ENCODE peak calls at places on chromosomes 4 and X, in six cellular contexts. O is body of pancreas, K is GM23338, T is astrocyte of the spinal cord, B is ovary, Y is AG04450. Z is an unnamed sample.

GRCh38 chr4:126465341-126465740 is 1150.6 kb downstream of the FAT4 start:
- DNase-seq in O (no peak), Y (no peak), T (no peak), B (no peak), K (no peak), Z (no peak)

GRCh38 chr4:186724048-186724860 is 598 bp upstream of the FAT1 start:
- DNase-seq in K (peak), Y (no peak), T (peak), O (peak), B (peak), Z (no peak)

GRCh38 chrX:45515262-45516215 is 314.9 kb upstream of the DIPK2B start:
- DNase-seq in T (peak), Y (peak), K (peak), B (peak), O (peak), Z (no peak)

GRCh38 chr4:37666625-37667071 is 19.5 kb downstream of the RELL1 start:
- DNase-seq in O (no peak), Y (peak), T (peak), K (peak), B (no peak), Z (no peak)

GRCh38 chr4:168723020-168723419 is 226.2 kb downstream of the PALLD start:
- DNase-seq in K (no peak), T (peak), Y (no peak), O (no peak), B (no peak), Z (no peak)

GRCh38 chr4:182819751-182820150 is 97.4 kb downstream of the DCTD start:
- DNase-seq in Y (no peak), B (no peak), K (no peak), O (no peak), T (no peak), Z (no peak)

GRCh38 chr4:34633216-34633615 is 1611.1 kb downstream of the ARAP2 start:
- DNase-seq in Y (no peak), O (no peak), K (no peak), T (peak), B (no peak), Z (no peak)

GRCh38 chr4:82810171-82810570 is 11.6 kb upstream of the SCD5 start:
- DNase-seq in B (no peak), T (no peak), Y (no peak), O (no peak), K (no peak), Z (no peak)

GRCh38 chrX:44474410-44474809 is 68.2 kb downstream of the FUNDC1 start:
- DNase-seq in K (no peak), T (no peak), Y (no peak), B (no peak), O (no peak), Z (no peak)

GRCh38 chr4:8516061-8516573 is 64.1 kb upstream of the GPR78 start:
- DNase-seq in K (no peak), T (no peak), Y (no peak), O (no peak), B (no peak), Z (no peak)

GRCh38 chrX:151702741-151703352 is 7.6 kb downstream of the PRRG3 start:
- DNase-seq in Y (no peak), T (no peak), O (peak), K (no peak), B (no peak), Z (no peak)

GRCh38 chr4:140943887-140944515 is 187.8 kb upstream of the TBC1D9 start:
- DNase-seq in B (no peak), K (no peak), O (no peak), T (peak), Y (no peak), Z (no peak)

GRCh38 chrX:150533863-150534262 is 34.6 kb upstream of the MTM1 start:
- DNase-seq in B (no peak), K (no peak), T (no peak), Y (no peak), O (no peak), Z (no peak)

GRCh38 chrX:12118134-12118533 is 20.1 kb upstream of the FRMPD4 start:
- DNase-seq in B (no peak), O (no peak), K (no peak), T (no peak), Y (no peak), Z (no peak)

GRCh38 chrX:150982235-150982785 is 825 bp upstream of the HMGB3 start:
- DNase-seq in Y (no peak), O (no peak), T (no peak), K (peak), B (no peak), Z (no peak)

GRCh38 chr4:762211-763190 is 56.9 kb downstream of the PCGF3 start:
- DNase-seq in K (no peak), O (no peak), T (peak), B (no peak), Y (no peak), Z (no peak)

GRCh38 chr4:4780634-4781287 is 78.7 kb upstream of the MSX1 start:
- DNase-seq in Y (peak), B (no peak), O (no peak), K (no peak), T (peak), Z (no peak)

GRCh38 chr4:14368391-14368790 is 633.9 kb upstream of the CPEB2 start:
- DNase-seq in K (no peak), O (no peak), T (no peak), Y (no peak), B (no peak), Z (no peak)

GRCh38 chrX:97876697-97877407 is 993.1 kb downstream of the RPA4 start:
- DNase-seq in O (no peak), Y (no peak), T (no peak), B (no peak), K (no peak), Z (no peak)

GRCh38 chr4:47122592-47123291 is 91.4 kb downstream of the GABRB1 start:
- DNase-seq in B (no peak), Y (peak), T (peak), K (peak), O (peak), Z (peak)

GRCh38 chr4:165343353-165344191 is 16.1 kb downstream of the MSMO1 start:
- DNase-seq in T (peak), Y (no peak), B (no peak), O (no peak), K (peak), Z (no peak)

GRCh38 chrX:56733459-56734046 is 4.5 kb downstream of the NBDY start:
- DNase-seq in Y (peak), O (peak), K (peak), B (peak), T (peak), Z (no peak)

GRCh38 chr4:3823496-3824341 is 57.5 kb downstream of the ADRA2C start:
- DNase-seq in Y (no peak), O (no peak), T (no peak), B (no peak), K (no peak), Z (no peak)

GRCh38 chr4:142282870-142283431 is 563.1 kb downstream of the INPP4B start:
- DNase-seq in K (peak), B (no peak), T (peak), Y (no peak), O (no peak), Z (no peak)

GRCh38 chr4:127049506-127049905 is 583.3 kb upstream of the INTU start:
- DNase-seq in T (no peak), Y (no peak), O (no peak), K (no peak), B (no peak), Z (no peak)

GRCh38 chrX:39242187-39242586 is 440.9 kb downstream of the MID1IP1 start:
- DNase-seq in Y (no peak), T (no peak), K (peak), O (peak), B (no peak), Z (no peak)

GRCh38 chrX:129654652-129655546 is at the start of gene APLN:
- DNase-seq in K (peak), Y (no peak), B (peak), O (no peak), T (peak), Z (no peak)

GRCh38 chr4:169768385-169768784 is 10.6 kb upstream of the HPF1 start:
- DNase-seq in B (no peak), O (no peak), Y (no peak), K (no peak), T (no peak), Z (no peak)

GRCh38 chr4:169774466-169775445 is 17.0 kb upstream of the HPF1 start:
- DNase-seq in K (peak), Y (no peak), B (no peak), T (peak), O (no peak), Z (peak)

GRCh38 chr4:169773889-169774288 is 16.1 kb upstream of the HPF1 start:
- DNase-seq in Y (no peak), K (no peak), O (no peak), B (no peak), T (no peak), Z (no peak)

GRCh38 chr4:169766741-169767140 is 9.0 kb upstream of the HPF1 start:
- DNase-seq in T (no peak), K (no peak), O (no peak), B (no peak), Y (no peak), Z (no peak)

DNA sequence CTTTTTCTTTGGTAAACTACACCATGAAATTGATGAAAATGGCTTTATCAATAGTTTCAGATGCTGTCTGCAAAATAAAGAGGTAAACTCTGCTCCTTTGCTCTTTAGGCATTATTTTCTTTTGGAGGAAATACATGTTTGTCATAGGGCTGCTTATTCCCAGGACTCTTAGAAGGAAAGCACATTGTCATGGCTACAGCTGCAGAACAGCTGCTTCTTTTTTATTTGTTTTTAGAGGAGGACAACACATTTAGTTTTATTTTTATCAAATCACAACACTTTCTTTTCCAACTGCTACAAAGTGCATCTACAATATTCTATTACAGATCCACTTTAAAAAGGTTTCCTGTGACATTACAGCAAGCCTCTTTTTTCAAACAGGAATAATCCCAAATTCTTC is 12.7 kb upstream of the HPF1 start:
- DNase-seq in B (no peak), T (no peak), O (no peak), K (no peak), Y (no peak), Z (no peak)
- TF ChIP-seq CTCF in B (no peak), T (no peak), O (no peak), K (no peak), Y (no peak), Z (no peak)

DNA sequence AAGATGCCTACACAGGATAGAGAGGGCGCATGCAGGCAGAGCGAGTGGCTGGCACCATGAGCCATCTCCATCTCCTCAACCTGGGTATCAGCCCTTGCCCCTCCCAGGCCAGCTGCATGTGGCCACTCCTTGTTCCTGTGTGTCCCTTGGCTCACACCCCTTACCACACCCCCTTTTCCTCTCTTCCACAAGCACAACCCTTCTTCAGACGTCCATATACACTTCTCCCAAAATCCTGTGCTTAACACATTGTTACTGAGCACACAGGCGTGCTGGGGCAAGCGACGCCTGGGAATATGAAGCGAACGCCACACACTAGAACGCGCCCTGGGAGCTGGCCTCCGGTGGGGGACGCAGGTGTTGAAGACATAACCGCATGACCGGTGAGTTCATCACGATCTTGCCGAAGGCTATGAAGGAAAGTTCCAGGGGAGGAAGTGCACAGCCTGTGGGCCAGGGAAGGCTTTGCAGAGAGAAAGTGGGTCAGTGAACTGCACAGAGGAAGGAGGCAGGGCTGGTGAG is 19.1 kb upstream of the KIAA0232 start:
- DNase-seq in T (no peak), Y (no peak), K (peak), O (no peak), B (no peak), Z (no peak)
- TF ChIP-seq CTCF in T (no peak), Y (no peak), K (peak), O (no peak), B (no peak), Z (no peak)

DNA sequence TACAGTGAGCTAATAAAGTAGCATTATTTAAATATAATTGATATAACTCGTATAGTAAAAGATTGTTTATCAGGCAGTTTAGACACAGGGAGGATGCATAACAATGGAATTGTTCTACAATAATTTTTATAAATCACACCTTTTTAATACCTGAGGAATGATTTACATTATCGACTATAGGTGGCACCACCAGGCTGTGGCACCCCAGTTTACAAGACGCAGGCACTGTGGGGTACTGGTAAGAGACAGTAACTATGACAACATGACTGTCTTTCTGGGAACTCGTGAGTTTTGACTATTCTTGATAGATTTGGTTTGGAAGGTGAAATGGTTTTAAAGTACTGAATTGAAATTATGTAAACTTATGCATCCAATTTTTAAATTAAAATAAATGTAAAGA is 27.1 kb upstream of the STBD1 start:
- DNase-seq in O (no peak), T (no peak), B (no peak), Y (no peak), K (no peak), Z (no peak)
- TF ChIP-seq CTCF in O (no peak), T (no peak), B (no peak), Y (no peak), K (peak), Z (peak)

DNA sequence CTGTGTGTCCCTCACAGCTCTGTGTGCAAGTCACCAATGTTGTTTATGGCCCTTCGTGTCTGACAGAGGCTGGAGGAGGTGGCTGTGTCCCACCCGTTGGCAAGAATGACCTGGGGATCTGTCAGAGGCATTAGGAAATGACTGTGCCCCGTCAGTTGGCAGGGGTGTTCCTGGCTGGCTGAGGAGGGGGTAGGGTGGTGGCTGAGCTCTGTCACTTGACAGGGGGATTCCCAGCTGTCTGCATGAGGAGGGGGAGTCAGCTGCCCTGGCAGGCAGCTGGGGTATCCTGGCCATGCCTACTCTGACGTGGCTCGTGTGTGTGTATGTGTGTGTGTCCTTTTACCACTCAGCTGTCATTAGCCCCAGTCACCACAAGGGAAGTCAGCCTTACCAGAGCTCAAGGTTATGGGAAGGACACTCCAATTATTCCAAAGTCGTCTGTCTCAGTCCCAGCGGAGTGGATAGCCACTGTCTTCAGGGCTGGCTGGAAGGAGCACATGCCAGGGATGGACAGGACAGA is 93.2 kb downstream of the EFNB1 start:
- DNase-seq in K (no peak), Y (no peak), B (no peak), T (no peak), O (no peak), Z (no peak)
- TF ChIP-seq CTCF in K (no peak), Y (no peak), B (no peak), T (no peak), O (no peak), Z (no peak)

GRCh38 chrX:37846141-37846540 is 1.2 kb downstream of the DYNLT3 start:
- DNase-seq in T (peak), Y (no peak), B (no peak), O (no peak), K (no peak), Z (no peak)
- TF ChIP-seq CTCF in T (no peak), Y (no peak), B (no peak), O (no peak), K (no peak), Z (no peak)

Z was measured in GM06990.